ENCODE peak calls at places on chromosome 13, in five cellular contexts. T is nephron progenitor cell; L is endothelial cell; D is ELR; H is CD8-positive, alpha-beta memory T cell. G is an unnamed sample.

GRCh38 chr13:97223711-97224461 is 1.8 kb downstream of the MBNL2 start:
- DNase-seq in T (peak), L (no peak), D (peak), H (no peak), G (no peak)

GRCh38 chr13:95614641-95615245 is 29.8 kb downstream of the DZIP1 start:
- DNase-seq in T (no peak), L (no peak), D (no peak), H (no peak), G (no peak)

GRCh38 chr13:101572456-101572855 is 120.0 kb downstream of the ITGBL1 start:
- DNase-seq in T (no peak), L (no peak), D (peak), H (no peak), G (no peak)

GRCh38 chr13:59587971-59588716 is 575.6 kb downstream of the DIAPH3 start:
- DNase-seq in T (no peak), L (no peak), D (no peak), H (no peak), G (no peak)

GRCh38 chr13:77305276-77305675 is 21.6 kb downstream of the MYCBP2 start:
- DNase-seq in T (no peak), L (no peak), D (peak), H (no peak), G (no peak)

GRCh38 chr13:95445116-95445515 is 107.4 kb upstream of the CLDN10 start:
- DNase-seq in T (no peak), L (no peak), D (no peak), H (no peak), G (no peak)

GRCh38 chr13:31951215-31951678 is 80.3 kb upstream of the FRY start:
- DNase-seq in T (no peak), L (no peak), D (no peak), H (no peak), G (no peak)

GRCh38 chr13:33180009-33180804 is 105.3 kb downstream of the STARD13 start:
- DNase-seq in T (no peak), L (no peak), D (no peak), H (no peak), G (no peak)

GRCh38 chr13:86945596-86945995 is 725.6 kb upstream of the SLITRK5 start:
- DNase-seq in T (no peak), L (no peak), D (peak), H (no peak), G (no peak)

GRCh38 chr13:82606008-82606407 is 1276.3 kb downstream of the SLITRK1 start:
- DNase-seq in T (no peak), L (no peak), D (no peak), H (no peak), G (no peak)

GRCh38 chr13:37010424-37010823 is 9.8 kb downstream of the EXOSC8 start:
- DNase-seq in T (no peak), L (no peak), D (no peak), H (no peak), G (no peak)

GRCh38 chr13:31797154-31797775 is 57.9 kb downstream of the RXFP2 start:
- DNase-seq in T (no peak), L (no peak), D (peak), H (no peak), G (no peak)

GRCh38 chr13:26952551-26953138 is 192.1 kb upstream of the GPR12 start:
- DNase-seq in T (no peak), L (no peak), D (no peak), H (no peak), G (no peak)

GRCh38 chr13:109436841-109437240 is 349.5 kb downstream of the IRS2 start:
- DNase-seq in T (no peak), L (no peak), D (no peak), H (no peak), G (no peak)

GRCh38 chr13:99648905-99649304 is 147.6 kb downstream of the TM9SF2 start:
- DNase-seq in T (no peak), L (no peak), D (no peak), H (no peak), G (no peak)

GRCh38 chr13:98476106-98476505 is 100.8 kb downstream of the STK24 start:
- DNase-seq in T (no peak), L (no peak), D (no peak), H (peak), G (peak)

GRCh38 chr13:32840840-32841713 is 175.1 kb upstream of the KL start:
- DNase-seq in T (no peak), L (no peak), D (no peak), H (no peak), G (no peak)

GRCh38 chr13:57877596-57877995 is 246.1 kb downstream of the PCDH17 start:
- DNase-seq in T (no peak), L (no peak), D (no peak), H (no peak), G (no peak)

GRCh38 chr13:91609353-91609752 is 210.9 kb downstream of the GPC5 start:
- DNase-seq in T (peak), L (no peak), D (no peak), H (no peak), G (no peak)

GRCh38 chr13:74891610-74892009 is 590.4 kb downstream of the TBC1D4 start:
- DNase-seq in T (no peak), L (no peak), D (peak), H (no peak), G (no peak)

GRCh38 chr13:99969934-99970760 is 1.4 kb downstream of the ZIC5 start:
- DNase-seq in T (peak), L (peak), D (peak), H (no peak), G (peak)

GRCh38 chr13:30307194-30307965 is at the start of gene KATNAL1:
- DNase-seq in T (peak), L (peak), D (peak), H (peak), G (peak)

GRCh38 chr13:22256111-22256639 is 585.3 kb downstream of the FGF9 start:
- DNase-seq in T (no peak), L (no peak), D (no peak), H (no peak), G (no peak)

GRCh38 chr13:75410207-75410606 is 71.8 kb downstream of the TBC1D4 start:
- DNase-seq in T (no peak), L (no peak), D (no peak), H (no peak), G (no peak)

GRCh38 chr13:48818495-48818961 is 157.2 kb upstream of the FNDC3A start:
- DNase-seq in T (peak), L (no peak), D (peak), H (no peak), G (no peak)

GRCh38 chr13:27728271-27728670 is 64.0 kb upstream of the GSX1 start:
- DNase-seq in T (peak), L (peak), D (peak), H (no peak), G (peak)

GRCh38 chr13:95833126-95833525 is 156.2 kb downstream of the DNAJC3 start:
- DNase-seq in T (no peak), L (no peak), D (no peak), H (no peak), G (no peak)

GRCh38 chr13:50915562-50915961 is 6.0 kb downstream of the RNASEH2B start:
- DNase-seq in T (no peak), L (no peak), D (no peak), H (no peak), G (peak)

GRCh38 chr13:74641586-74641985 is 507.4 kb upstream of the KLF12 start:
- DNase-seq in T (no peak), L (no peak), D (peak), H (no peak), G (no peak)

GRCh38 chr13:38657191-38657590 is 29.7 kb upstream of the FREM2 start:
- DNase-seq in T (no peak), L (no peak), D (peak), H (no peak), G (no peak)

GRCh38 chr13:26494591-26494990 is 62.9 kb upstream of the WASF3 start:
- DNase-seq in T (no peak), L (no peak), D (no peak), H (no peak), G (no peak)

GRCh38 chr13:64234255-64234654 is 2818.6 kb upstream of the PCDH20 start:
- DNase-seq in T (no peak), L (no peak), D (peak), H (no peak), G (no peak)

GRCh38 chr13:113942591-113943103 is 31.2 kb downstream of the C13orf46 start:
- DNase-seq in T (no peak), L (no peak), D (no peak), H (no peak), G (no peak)

GRCh38 chr13:100530645-100531044 is 57.9 kb downstream of the GGACT start:
- DNase-seq in T (no peak), L (no peak), D (no peak), H (no peak), G (no peak)

GRCh38 chr13:39263531-39263930 is 225.3 kb downstream of the NHLRC3 start:
- DNase-seq in T (no peak), L (no peak), D (no peak), H (no peak), G (no peak)

GRCh38 chr13:21232196-21232595 is 55.7 kb downstream of the MRPL57 start:
- DNase-seq in T (no peak), L (no peak), D (no peak), H (no peak), G (no peak)

GRCh38 chr13:24165746-24166145 is 5.2 kb downstream of the SPATA13 start:
- DNase-seq in T (no peak), L (no peak), D (peak), H (no peak), G (no peak)

G was measured in WTC11.